ENCODE peak calls at places on chromosome 20, in eight cellular contexts. One of them, this sample, is unnamed.

GRCh38 chr20:41222299-41222698 is 85.0 kb downstream of the PLCG1 start:
- DNase-seq in adrenal gland: no peak
- DNase-seq in spleen: no peak
- DNase-seq in right lobe of liver: no peak
- DNase-seq in stomach: no peak
- DNase-seq in NB4: no peak
- DNase-seq in transverse colon: no peak
- DNase-seq in tibial nerve: no peak
- DNase-seq in this sample: no peak

GRCh38 chr20:14986026-14986655 is 648.7 kb upstream of the FLRT3 start:
- DNase-seq in spleen: no peak
- DNase-seq in NB4: no peak
- DNase-seq in adrenal gland: peak
- DNase-seq in transverse colon: peak
- DNase-seq in stomach: peak
- DNase-seq in right lobe of liver: peak
- DNase-seq in tibial nerve: no peak
- DNase-seq in this sample: no peak

GRCh38 chr20:61520761-61521460 is 268.9 kb downstream of the CDH4 start:
- DNase-seq in spleen: peak
- DNase-seq in NB4: peak
- DNase-seq in right lobe of liver: peak
- DNase-seq in tibial nerve: no peak
- DNase-seq in adrenal gland: no peak
- DNase-seq in stomach: no peak
- DNase-seq in transverse colon: no peak
- DNase-seq in this sample: no peak

GRCh38 chr20:33689973-33690372 is 3.8 kb upstream of the E2F1 start:
- DNase-seq in adrenal gland: peak
- DNase-seq in right lobe of liver: no peak
- DNase-seq in NB4: peak
- DNase-seq in spleen: no peak
- DNase-seq in transverse colon: no peak
- DNase-seq in stomach: no peak
- DNase-seq in tibial nerve: no peak
- DNase-seq in this sample: no peak

GRCh38 chr20:52536841-52537400 is 345.3 kb upstream of the ZFP64 start:
- DNase-seq in spleen: no peak
- DNase-seq in stomach: no peak
- DNase-seq in NB4: no peak
- DNase-seq in adrenal gland: no peak
- DNase-seq in transverse colon: no peak
- DNase-seq in tibial nerve: no peak
- DNase-seq in right lobe of liver: no peak
- DNase-seq in this sample: no peak

GRCh38 chr20:20085071-20085470 is 32.7 kb downstream of the CFAP61 start:
- DNase-seq in spleen: no peak
- DNase-seq in transverse colon: no peak
- DNase-seq in NB4: no peak
- DNase-seq in tibial nerve: no peak
- DNase-seq in stomach: no peak
- DNase-seq in right lobe of liver: no peak
- DNase-seq in adrenal gland: no peak
- DNase-seq in this sample: no peak

GRCh38 chr20:37538003-37538402 is 10.3 kb upstream of the BLCAP start:
- DNase-seq in adrenal gland: peak
- DNase-seq in right lobe of liver: no peak
- DNase-seq in spleen: peak
- DNase-seq in transverse colon: no peak
- DNase-seq in NB4: peak
- DNase-seq in stomach: no peak
- DNase-seq in tibial nerve: no peak
- DNase-seq in this sample: no peak

GRCh38 chr20:41540916-41541315 is 77.3 kb downstream of the CHD6 start:
- DNase-seq in stomach: no peak
- DNase-seq in NB4: no peak
- DNase-seq in tibial nerve: no peak
- DNase-seq in adrenal gland: no peak
- DNase-seq in spleen: no peak
- DNase-seq in right lobe of liver: no peak
- DNase-seq in transverse colon: no peak
- DNase-seq in this sample: no peak

DNA sequence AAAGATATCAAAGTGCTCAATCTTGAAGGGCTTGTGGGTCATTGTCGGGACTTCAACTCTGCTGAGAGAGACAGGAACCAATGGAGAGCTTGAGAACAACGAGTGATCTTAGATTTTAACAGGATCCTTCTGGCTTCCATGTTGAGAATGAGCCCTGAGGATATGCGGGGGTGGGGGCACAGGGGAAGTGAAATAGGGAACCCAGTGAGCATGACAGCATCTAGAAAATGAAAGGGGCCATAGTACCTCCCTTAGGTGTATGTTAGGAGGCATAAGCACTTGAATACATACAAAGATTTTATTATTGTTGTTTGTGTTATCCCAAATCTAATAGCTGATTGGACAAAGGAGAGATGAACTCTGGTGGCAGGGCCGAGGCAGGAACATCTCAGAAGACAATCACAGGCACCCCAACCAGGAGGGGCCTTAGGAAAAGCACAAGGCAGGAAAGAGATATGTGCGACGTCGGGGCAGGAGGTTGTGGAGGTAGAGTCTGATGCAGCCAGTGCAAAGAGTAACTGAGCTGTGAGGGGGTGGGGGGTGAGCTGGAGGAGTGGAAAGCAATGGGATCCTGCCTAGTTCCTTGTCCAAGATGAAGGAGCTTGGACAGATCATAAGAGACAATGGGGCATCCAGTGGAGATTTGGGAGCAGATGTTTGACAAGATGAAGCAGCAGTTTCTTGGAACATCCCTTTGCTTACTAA is 10.4 kb downstream of the TGM6 start:
- DNase-seq in transverse colon: no peak
- DNase-seq in tibial nerve: no peak
- DNase-seq in right lobe of liver: no peak
- DNase-seq in NB4: peak
- DNase-seq in adrenal gland: no peak
- DNase-seq in stomach: no peak
- DNase-seq in spleen: no peak
- DNase-seq in this sample: no peak
- H3K4me3 ChIP-seq in transverse colon: no peak
- H3K4me3 ChIP-seq in tibial nerve: no peak
- H3K4me3 ChIP-seq in right lobe of liver: no peak
- H3K4me3 ChIP-seq in NB4: no peak
- H3K4me3 ChIP-seq in adrenal gland: no peak
- H3K4me3 ChIP-seq in stomach: no peak
- H3K4me3 ChIP-seq in spleen: no peak
- H3K4me3 ChIP-seq in this sample: no peak

GRCh38 chr20:63639093-63639860 is 12.4 kb upstream of the GMEB2 start:
- DNase-seq in stomach: peak
- DNase-seq in right lobe of liver: no peak
- DNase-seq in tibial nerve: no peak
- DNase-seq in NB4: no peak
- DNase-seq in transverse colon: peak
- DNase-seq in adrenal gland: peak
- DNase-seq in spleen: peak
- DNase-seq in this sample: no peak

GRCh38 chr20:63642518-63643247 is 10.5 kb downstream of the STMN3 start:
- DNase-seq in spleen: peak
- DNase-seq in right lobe of liver: no peak
- DNase-seq in transverse colon: peak
- DNase-seq in stomach: no peak
- DNase-seq in adrenal gland: no peak
- DNase-seq in tibial nerve: no peak
- DNase-seq in NB4: no peak
- DNase-seq in this sample: no peak

GRCh38 chr20:63641792-63642517 is 11.3 kb downstream of the STMN3 start:
- DNase-seq in stomach: peak
- DNase-seq in spleen: peak
- DNase-seq in transverse colon: peak
- DNase-seq in NB4: peak
- DNase-seq in adrenal gland: peak
- DNase-seq in right lobe of liver: peak
- DNase-seq in tibial nerve: peak
- DNase-seq in this sample: peak

GRCh38 chr20:63640086-63640485 is 13.1 kb downstream of the STMN3 start:
- DNase-seq in stomach: no peak
- DNase-seq in adrenal gland: no peak
- DNase-seq in transverse colon: no peak
- DNase-seq in spleen: peak
- DNase-seq in tibial nerve: no peak
- DNase-seq in right lobe of liver: no peak
- DNase-seq in NB4: no peak
- DNase-seq in this sample: no peak

DNA sequence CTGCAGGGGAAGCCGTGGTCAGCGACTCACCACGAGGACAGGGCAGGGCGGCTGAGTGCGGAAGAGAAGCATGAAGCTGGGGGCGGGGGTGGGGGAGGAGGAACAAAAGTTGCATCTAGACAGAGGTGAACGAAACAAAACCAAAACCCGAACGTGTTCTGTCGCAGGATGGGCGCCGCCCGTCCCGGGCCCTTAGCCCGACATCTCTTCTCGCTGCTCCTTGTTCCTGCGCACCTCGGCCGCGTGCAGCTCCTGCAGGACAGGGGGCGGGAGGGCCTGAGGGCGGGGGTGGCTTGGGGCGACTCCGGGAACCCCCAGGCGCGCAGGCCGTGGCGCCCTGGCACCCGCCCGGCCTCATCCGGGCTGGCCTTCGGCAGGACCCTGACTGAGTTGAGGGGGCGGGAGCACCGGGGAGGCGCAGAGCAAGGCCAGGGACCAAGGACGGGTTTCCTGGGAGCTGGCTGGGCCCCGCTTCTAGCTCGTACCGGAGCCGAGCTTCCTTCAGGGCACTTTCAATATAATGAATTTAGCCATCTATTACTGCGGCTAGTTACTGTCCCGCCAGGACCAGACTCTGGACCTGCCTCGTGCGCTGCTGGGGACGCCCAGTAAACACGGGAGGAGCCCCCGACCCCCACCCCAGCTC is 12.0 kb downstream of the STMN3 start:
- DNase-seq in spleen: peak
- DNase-seq in transverse colon: peak
- DNase-seq in stomach: no peak
- DNase-seq in NB4: peak
- DNase-seq in adrenal gland: peak
- DNase-seq in tibial nerve: no peak
- DNase-seq in right lobe of liver: peak
- DNase-seq in this sample: no peak
- TF ChIP-seq POLR2A in spleen: no peak
- TF ChIP-seq POLR2A in transverse colon: no peak
- TF ChIP-seq POLR2A in stomach: no peak
- TF ChIP-seq POLR2A in NB4: peak
- TF ChIP-seq POLR2A in adrenal gland: no peak
- TF ChIP-seq POLR2A in tibial nerve: peak
- TF ChIP-seq POLR2A in right lobe of liver: no peak
- TF ChIP-seq POLR2A in this sample: no peak

GRCh38 chr20:9514461-9515210 is at the start of gene LAMP5:
- DNase-seq in transverse colon: no peak
- DNase-seq in spleen: no peak
- DNase-seq in NB4: peak
- DNase-seq in stomach: no peak
- DNase-seq in adrenal gland: no peak
- DNase-seq in right lobe of liver: no peak
- DNase-seq in tibial nerve: no peak
- DNase-seq in this sample: no peak

GRCh38 chr20:9515211-9515580 is 806 bp downstream of the LAMP5 start:
- DNase-seq in adrenal gland: no peak
- DNase-seq in tibial nerve: no peak
- DNase-seq in stomach: no peak
- DNase-seq in right lobe of liver: no peak
- DNase-seq in transverse colon: no peak
- DNase-seq in spleen: no peak
- DNase-seq in NB4: no peak
- DNase-seq in this sample: no peak

GRCh38 chr20:9515761-9516657 is 1.6 kb downstream of the LAMP5 start:
- DNase-seq in transverse colon: no peak
- DNase-seq in tibial nerve: no peak
- DNase-seq in stomach: no peak
- DNase-seq in spleen: no peak
- DNase-seq in adrenal gland: peak
- DNase-seq in right lobe of liver: no peak
- DNase-seq in NB4: no peak
- DNase-seq in this sample: no peak

GRCh38 chr20:9517297-9518134 is 3.1 kb downstream of the LAMP5 start:
- DNase-seq in transverse colon: no peak
- DNase-seq in stomach: no peak
- DNase-seq in NB4: no peak
- DNase-seq in tibial nerve: no peak
- DNase-seq in right lobe of liver: no peak
- DNase-seq in spleen: no peak
- DNase-seq in adrenal gland: no peak
- DNase-seq in this sample: no peak

DNA sequence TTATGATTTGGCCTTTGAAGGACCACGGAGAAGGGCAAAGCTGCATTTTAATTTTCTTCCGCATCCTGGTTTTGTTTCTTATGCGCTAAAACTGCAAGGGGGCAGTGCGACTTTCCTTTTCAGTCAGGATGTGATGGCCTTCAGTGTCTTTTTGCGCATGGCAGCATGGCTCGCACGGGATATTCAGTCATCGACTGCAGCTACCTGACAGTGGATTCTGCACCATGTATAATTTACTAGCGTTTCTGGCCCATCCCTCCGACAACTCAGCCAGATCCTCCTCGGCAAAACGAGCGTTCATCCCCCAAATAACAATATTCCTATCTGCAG is 2.2 kb downstream of the LAMP5 start:
- DNase-seq in spleen: no peak
- DNase-seq in transverse colon: no peak
- DNase-seq in right lobe of liver: no peak
- DNase-seq in tibial nerve: no peak
- DNase-seq in adrenal gland: no peak
- DNase-seq in stomach: no peak
- DNase-seq in NB4: no peak
- DNase-seq in this sample: no peak
- H3K4me3 ChIP-seq in spleen: peak
- H3K4me3 ChIP-seq in transverse colon: no peak
- H3K4me3 ChIP-seq in right lobe of liver: no peak
- H3K4me3 ChIP-seq in tibial nerve: no peak
- H3K4me3 ChIP-seq in adrenal gland: peak
- H3K4me3 ChIP-seq in stomach: peak
- H3K4me3 ChIP-seq in NB4: no peak
- H3K4me3 ChIP-seq in this sample: peak

DNA sequence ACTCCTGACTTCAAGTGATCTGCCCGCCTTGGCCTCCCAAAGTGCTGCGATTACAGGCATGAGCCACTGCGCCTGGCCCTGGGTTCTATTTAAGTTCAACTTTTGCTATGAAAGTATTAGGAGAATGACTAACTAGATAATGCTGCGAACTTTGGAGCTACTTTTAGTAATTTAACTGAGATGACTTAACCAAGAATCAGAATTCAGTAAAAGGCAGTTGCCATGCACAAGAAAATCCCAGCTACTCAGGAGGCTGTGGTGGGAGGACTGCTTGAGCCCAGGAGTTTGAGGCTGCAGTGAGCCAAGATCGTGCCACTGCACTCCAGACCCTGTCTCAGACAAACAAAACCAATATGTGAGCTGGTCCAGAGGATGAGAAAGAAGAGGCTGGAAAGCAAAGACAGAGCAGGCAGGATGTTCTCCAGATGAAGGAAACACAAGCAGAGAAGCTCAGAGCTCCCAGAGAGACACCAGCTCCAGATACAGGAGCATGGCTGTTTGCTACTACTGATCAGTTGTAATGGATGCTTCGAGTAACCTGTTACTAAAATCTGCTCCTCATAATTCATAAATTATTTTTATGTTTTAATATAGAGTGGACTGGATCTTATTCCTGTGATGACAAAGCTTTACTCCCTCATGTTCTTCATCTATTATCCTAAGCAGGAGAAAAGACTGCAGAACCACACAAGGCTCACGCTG is 23.9 kb downstream of the ZNF217 start:
- DNase-seq in stomach: peak
- DNase-seq in tibial nerve: no peak
- DNase-seq in transverse colon: no peak
- DNase-seq in right lobe of liver: no peak
- DNase-seq in spleen: no peak
- DNase-seq in NB4: no peak
- DNase-seq in adrenal gland: no peak
- DNase-seq in this sample: no peak
- TF ChIP-seq POLR2A in stomach: no peak
- TF ChIP-seq POLR2A in tibial nerve: no peak
- TF ChIP-seq POLR2A in transverse colon: no peak
- TF ChIP-seq POLR2A in right lobe of liver: no peak
- TF ChIP-seq POLR2A in spleen: no peak
- TF ChIP-seq POLR2A in NB4: no peak
- TF ChIP-seq POLR2A in adrenal gland: no peak
- TF ChIP-seq POLR2A in this sample: no peak

This sample was measured in sigmoid colon.